ENCODE peak calls at places on chromosomes 6 and 20, in eight cellular contexts. U is endothelial cell, V is HS-5, P is NCI-H1105, Z is ACHN, F is fibroblast of lung, D is NCI-H1694, C is HEK293T. L is an unnamed sample.

GRCh38 chr20:14801591-14802325 is 464.3 kb upstream of the FLRT3 start:
- DNase-seq in U (no peak), V (no peak), P (no peak), Z (no peak), F (no peak), D (no peak), C (no peak), L (no peak)

GRCh38 chr6:25582101-25582500 is 69.9 kb upstream of the SCGN start:
- DNase-seq in U (no peak), V (no peak), P (no peak), Z (no peak), F (no peak), D (no peak), C (no peak), L (no peak)

GRCh38 chr6:88584581-88584980 is 378.8 kb downstream of the RNGTT start:
- DNase-seq in U (no peak), V (no peak), P (no peak), Z (no peak), F (no peak), D (no peak), C (no peak), L (no peak)

GRCh38 chr6:156917213-156917612 is 140.0 kb downstream of the ARID1B start:
- DNase-seq in U (no peak), V (no peak), P (no peak), Z (no peak), F (no peak), D (no peak), C (no peak), L (no peak)

GRCh38 chr6:20916081-20916480 is 381.8 kb downstream of the CDKAL1 start:
- DNase-seq in U (no peak), V (peak; percentile 18), P (no peak), Z (no peak), F (peak; percentile 65), D (no peak), C (no peak), L (no peak)

GRCh38 chr6:134631398-134631924 is 313.5 kb upstream of the SGK1 start:
- DNase-seq in U (no peak), V (no peak), P (no peak), Z (no peak), F (no peak), D (no peak), C (no peak), L (no peak)

GRCh38 chr6:130396722-130397121 is 30.9 kb downstream of the TMEM200A start:
- DNase-seq in U (no peak), V (no peak), P (no peak), Z (no peak), F (no peak), D (no peak), C (no peak), L (no peak)

GRCh38 chr6:84434550-84434949 is 207.1 kb upstream of the CEP162 start:
- DNase-seq in U (no peak), V (no peak), P (no peak), Z (no peak), F (no peak), D (no peak), C (no peak), L (no peak)

GRCh38 chr6:143449731-143450452 is 603 bp downstream of the ADAT2 start:
- DNase-seq in U (peak; percentile 34), V (no peak), P (no peak), Z (peak; percentile 18), F (peak; percentile 59), D (no peak), C (peak; percentile 14), L (no peak)

GRCh38 chr20:32790751-32791057 is 28.5 kb downstream of the DNMT3B start:
- DNase-seq in U (no peak), V (no peak), P (no peak), Z (no peak), F (no peak), D (no peak), C (no peak), L (no peak)

GRCh38 chr20:60170116-60170515 is 211.9 kb downstream of the CDH26 start:
- DNase-seq in U (no peak), V (no peak), P (no peak), Z (no peak), F (no peak), D (no peak), C (no peak), L (no peak)

GRCh38 chr6:124795879-124796838 is 166.1 kb upstream of the RNF217 start:
- DNase-seq in U (peak; percentile 46), V (no peak), P (peak; percentile 51), Z (no peak), F (peak; percentile 52), D (peak; percentile 3), C (peak; percentile 72), L (no peak)

GRCh38 chr6:53246924-53247323 is 98.3 kb upstream of the GCM1 start:
- DNase-seq in U (no peak), V (no peak), P (no peak), Z (no peak), F (no peak), D (no peak), C (no peak), L (no peak)

GRCh38 chr20:34324541-34324940 is 21.4 kb upstream of the AHCY start:
- DNase-seq in U (no peak), V (no peak), P (no peak), Z (no peak), F (no peak), D (no peak), C (no peak), L (no peak)

GRCh38 chr6:85058806-85059205 is 294.4 kb upstream of the TBX18 start:
- DNase-seq in U (no peak), V (no peak), P (no peak), Z (no peak), F (no peak), D (no peak), C (no peak), L (no peak)

GRCh38 chr6:16157909-16158308 is 29.0 kb downstream of the MYLIP start:
- DNase-seq in U (no peak), V (no peak), P (peak; percentile 92), Z (no peak), F (no peak), D (peak; percentile 93), C (no peak), L (no peak)

GRCh38 chr6:43122146-43122545 is 46.0 kb downstream of the PTK7 start:
- DNase-seq in U (no peak), V (no peak), P (no peak), Z (no peak), F (no peak), D (no peak), C (no peak), L (no peak)

L was measured in Caco-2.